ENCODE peak calls at places on chromosomes 12 and 14, in seven cellular contexts. One of them, this sample, is unnamed.

GRCh38 chr14:20719777-20720176 is 25.9 kb upstream of the EDDM3A start:
- DNase-seq in HCT116: no peak
- DNase-seq in testis: no peak
- DNase-seq in ovary: no peak
- DNase-seq in uterus: no peak
- DNase-seq in heart left ventricle: no peak
- DNase-seq in tibial nerve: no peak
- DNase-seq in this sample: no peak

GRCh38 chr14:74582910-74583581 is 29.0 kb downstream of the LTBP2 start:
- DNase-seq in HCT116: no peak
- DNase-seq in heart left ventricle: peak; percentile 42
- DNase-seq in uterus: no peak
- DNase-seq in ovary: peak; percentile 70
- DNase-seq in testis: no peak
- DNase-seq in tibial nerve: no peak
- DNase-seq in this sample: no peak

GRCh38 chr12:14257734-14258467 is 107.6 kb upstream of the ATF7IP start:
- DNase-seq in uterus: peak; percentile 94
- DNase-seq in ovary: peak; percentile 75
- DNase-seq in HCT116: peak; percentile 97
- DNase-seq in heart left ventricle: peak; percentile 97
- DNase-seq in testis: peak; percentile 97
- DNase-seq in tibial nerve: peak; percentile 99
- DNase-seq in this sample: peak; percentile 97

GRCh38 chr14:79395061-79395460 is 816.2 kb downstream of the DIO2 start:
- DNase-seq in uterus: no peak
- DNase-seq in tibial nerve: no peak
- DNase-seq in HCT116: no peak
- DNase-seq in heart left ventricle: no peak
- DNase-seq in ovary: no peak
- DNase-seq in testis: no peak
- DNase-seq in this sample: no peak

GRCh38 chr12:19220861-19221466 is 91.4 kb downstream of the PLEKHA5 start:
- DNase-seq in uterus: no peak
- DNase-seq in tibial nerve: no peak
- DNase-seq in HCT116: no peak
- DNase-seq in testis: no peak
- DNase-seq in ovary: no peak
- DNase-seq in heart left ventricle: no peak
- DNase-seq in this sample: no peak

GRCh38 chr14:24332094-24332983 is 2.5 kb downstream of the ADCY4 start:
- DNase-seq in ovary: peak; percentile 66
- DNase-seq in HCT116: no peak
- DNase-seq in uterus: peak; percentile 58
- DNase-seq in tibial nerve: peak; percentile 80
- DNase-seq in testis: peak; percentile 79
- DNase-seq in heart left ventricle: peak; percentile 70
- DNase-seq in this sample: peak; percentile 75

GRCh38 chr12:117367006-117367638 is 5.7 kb upstream of the NOS1 start:
- DNase-seq in HCT116: peak; percentile 69
- DNase-seq in testis: peak; percentile 91
- DNase-seq in tibial nerve: peak; percentile 74
- DNase-seq in uterus: peak; percentile 22
- DNase-seq in heart left ventricle: peak; percentile 47
- DNase-seq in ovary: no peak
- DNase-seq in this sample: peak; percentile 88

GRCh38 chr12:48862691-48863090 is 3.0 kb downstream of the RND1 start:
- DNase-seq in HCT116: no peak
- DNase-seq in uterus: no peak
- DNase-seq in testis: no peak
- DNase-seq in tibial nerve: no peak
- DNase-seq in ovary: no peak
- DNase-seq in heart left ventricle: no peak
- DNase-seq in this sample: no peak

GRCh38 chr12:89880695-89881350 is 172.2 kb upstream of the ATP2B1 start:
- DNase-seq in HCT116: no peak
- DNase-seq in tibial nerve: no peak
- DNase-seq in testis: no peak
- DNase-seq in uterus: no peak
- DNase-seq in heart left ventricle: no peak
- DNase-seq in ovary: no peak
- DNase-seq in this sample: no peak

GRCh38 chr12:121166356-121166755 is 33.7 kb downstream of the P2RX7 start:
- DNase-seq in ovary: no peak
- DNase-seq in uterus: no peak
- DNase-seq in testis: no peak
- DNase-seq in tibial nerve: no peak
- DNase-seq in heart left ventricle: no peak
- DNase-seq in HCT116: no peak
- DNase-seq in this sample: no peak

GRCh38 chr12:6824962-6825381 is 3.2 kb upstream of the P3H3 start:
- DNase-seq in tibial nerve: no peak
- DNase-seq in uterus: no peak
- DNase-seq in HCT116: no peak
- DNase-seq in ovary: no peak
- DNase-seq in testis: no peak
- DNase-seq in heart left ventricle: no peak
- DNase-seq in this sample: no peak

GRCh38 chr14:85731198-85731597 is 201.3 kb downstream of the FLRT2 start:
- DNase-seq in testis: no peak
- DNase-seq in heart left ventricle: peak; percentile 34
- DNase-seq in uterus: peak; percentile 32
- DNase-seq in HCT116: no peak
- DNase-seq in ovary: no peak
- DNase-seq in tibial nerve: peak; percentile 67
- DNase-seq in this sample: no peak

GRCh38 chr12:89622115-89622514 is 86.5 kb downstream of the ATP2B1 start:
- DNase-seq in heart left ventricle: no peak
- DNase-seq in uterus: no peak
- DNase-seq in testis: no peak
- DNase-seq in HCT116: no peak
- DNase-seq in ovary: no peak
- DNase-seq in tibial nerve: no peak
- DNase-seq in this sample: no peak

GRCh38 chr14:57736391-57736790 is 129.5 kb downstream of the SLC35F4 start:
- DNase-seq in HCT116: no peak
- DNase-seq in tibial nerve: no peak
- DNase-seq in heart left ventricle: no peak
- DNase-seq in ovary: no peak
- DNase-seq in uterus: no peak
- DNase-seq in testis: no peak
- DNase-seq in this sample: no peak

GRCh38 chr12:109937371-109937770 is 37.3 kb downstream of the TCHP start:
- DNase-seq in HCT116: no peak
- DNase-seq in tibial nerve: no peak
- DNase-seq in uterus: no peak
- DNase-seq in heart left ventricle: no peak
- DNase-seq in testis: no peak
- DNase-seq in ovary: no peak
- DNase-seq in this sample: no peak

GRCh38 chr12:49983892-49984291 is 11.1 kb downstream of the AQP6 start:
- DNase-seq in HCT116: no peak
- DNase-seq in uterus: no peak
- DNase-seq in ovary: no peak
- DNase-seq in heart left ventricle: no peak
- DNase-seq in testis: no peak
- DNase-seq in tibial nerve: no peak
- DNase-seq in this sample: no peak

GRCh38 chr12:18355429-18355828 is 94.1 kb downstream of the PIK3C2G start:
- DNase-seq in heart left ventricle: no peak
- DNase-seq in HCT116: no peak
- DNase-seq in uterus: no peak
- DNase-seq in testis: no peak
- DNase-seq in ovary: no peak
- DNase-seq in tibial nerve: no peak
- DNase-seq in this sample: no peak

GRCh38 chr12:118189761-118190181 is 53.8 kb downstream of the PEBP1 start:
- DNase-seq in ovary: peak; percentile 54
- DNase-seq in uterus: no peak
- DNase-seq in testis: peak; percentile 54
- DNase-seq in tibial nerve: peak; percentile 18
- DNase-seq in HCT116: no peak
- DNase-seq in heart left ventricle: peak; percentile 27
- DNase-seq in this sample: peak; percentile 37

GRCh38 chr14:45094275-45094674 is 10.4 kb downstream of the PRPF39 start:
- DNase-seq in tibial nerve: no peak
- DNase-seq in uterus: no peak
- DNase-seq in testis: no peak
- DNase-seq in HCT116: no peak
- DNase-seq in ovary: no peak
- DNase-seq in heart left ventricle: no peak
- DNase-seq in this sample: no peak

GRCh38 chr12:64625243-64626077 is 15.2 kb downstream of the RASSF3 start:
- DNase-seq in uterus: peak; percentile 74
- DNase-seq in HCT116: peak; percentile 60
- DNase-seq in tibial nerve: peak; percentile 23
- DNase-seq in ovary: no peak
- DNase-seq in testis: peak; percentile 74
- DNase-seq in heart left ventricle: peak; percentile 78
- DNase-seq in this sample: no peak

GRCh38 chr12:83153156-83153555 is 466.4 kb downstream of the TMTC2 start:
- DNase-seq in uterus: no peak
- DNase-seq in testis: no peak
- DNase-seq in ovary: no peak
- DNase-seq in tibial nerve: no peak
- DNase-seq in HCT116: no peak
- DNase-seq in heart left ventricle: no peak
- DNase-seq in this sample: no peak

GRCh38 chr14:95518045-95518751 is 1.7 kb upstream of the SYNE3 start:
- DNase-seq in tibial nerve: no peak
- DNase-seq in ovary: peak; percentile 22
- DNase-seq in heart left ventricle: no peak
- DNase-seq in uterus: no peak
- DNase-seq in testis: peak; percentile 68
- DNase-seq in HCT116: no peak
- DNase-seq in this sample: no peak

GRCh38 chr12:27309293-27309994 is 23.2 kb upstream of the BMAL2 start:
- DNase-seq in ovary: no peak
- DNase-seq in uterus: no peak
- DNase-seq in testis: no peak
- DNase-seq in HCT116: no peak
- DNase-seq in tibial nerve: no peak
- DNase-seq in heart left ventricle: no peak
- DNase-seq in this sample: no peak

GRCh38 chr14:20469890-20470858 is 968 bp downstream of the PNP start:
- DNase-seq in testis: peak; percentile 35
- DNase-seq in ovary: no peak
- DNase-seq in HCT116: peak; percentile 45
- DNase-seq in uterus: peak; percentile 16
- DNase-seq in tibial nerve: no peak
- DNase-seq in heart left ventricle: peak; percentile 13
- DNase-seq in this sample: peak; percentile 54

GRCh38 chr14:53948181-53948884 is 8.3 kb downstream of the BMP4 start:
- DNase-seq in testis: no peak
- DNase-seq in tibial nerve: no peak
- DNase-seq in ovary: no peak
- DNase-seq in HCT116: no peak
- DNase-seq in heart left ventricle: no peak
- DNase-seq in uterus: no peak
- DNase-seq in this sample: no peak
- TF ChIP-seq POLR2A in testis: no peak
- TF ChIP-seq POLR2A in tibial nerve: no peak
- TF ChIP-seq POLR2A in ovary: no peak
- TF ChIP-seq POLR2A in HCT116: peak; percentile 33
- TF ChIP-seq POLR2A in heart left ventricle: no peak
- TF ChIP-seq POLR2A in uterus: no peak
- TF ChIP-seq POLR2A in this sample: no peak

GRCh38 chr14:89746135-89746534 is 208.4 kb downstream of the EFCAB11 start:
- DNase-seq in ovary: no peak
- DNase-seq in tibial nerve: no peak
- DNase-seq in HCT116: no peak
- DNase-seq in heart left ventricle: no peak
- DNase-seq in uterus: no peak
- DNase-seq in testis: no peak
- DNase-seq in this sample: no peak
- H3K4me1 ChIP-seq in ovary: no peaks in the 10 kb centered on the region
- H3K4me1 ChIP-seq in tibial nerve: no peaks in the 10 kb centered on the region
- H3K4me1 ChIP-seq in HCT116: no peaks in the 10 kb centered on the region
- H3K4me1 ChIP-seq in heart left ventricle: no peaks in the 10 kb centered on the region
- H3K4me1 ChIP-seq in uterus: no peaks in the 10 kb centered on the region
- H3K4me1 ChIP-seq in testis: no peaks in the 10 kb centered on the region
- H3K4me1 ChIP-seq in this sample: peaks cover 5% of the 10 kb centered on the region

DNA sequence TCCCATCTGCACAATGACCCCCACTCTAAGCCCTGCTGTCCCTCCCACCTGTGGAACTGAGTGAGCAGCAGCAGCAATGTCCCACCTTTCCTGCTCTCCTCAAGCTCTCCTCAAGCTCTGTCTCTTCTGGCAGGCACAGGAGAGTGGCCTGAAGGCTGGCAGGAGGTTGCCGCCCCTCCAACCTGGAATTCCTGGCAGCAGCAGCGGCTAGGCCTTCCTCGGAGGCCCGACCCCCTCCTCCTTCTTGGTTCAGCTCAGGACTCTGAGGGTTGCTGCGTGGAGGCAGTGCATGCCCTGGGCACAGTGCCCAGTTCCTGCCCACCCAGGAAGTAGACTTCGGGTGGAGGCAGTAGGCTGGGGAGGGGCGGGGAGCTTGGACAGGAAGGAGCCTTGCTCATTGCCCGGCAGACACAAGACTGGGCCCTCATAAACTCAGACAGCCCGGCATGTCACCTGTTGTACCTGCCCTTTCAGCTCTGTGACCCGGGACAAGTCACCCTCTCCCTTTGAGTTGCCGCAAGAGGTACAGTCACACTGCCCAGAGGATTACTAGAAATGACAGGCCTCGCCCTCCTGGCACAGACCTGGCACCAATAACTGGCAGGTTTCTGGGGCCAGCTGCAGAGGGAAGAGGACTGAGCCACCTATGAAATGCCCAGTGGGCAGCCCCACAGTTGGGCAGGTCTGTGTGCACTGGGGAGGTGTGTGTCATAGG is 2.1 kb upstream of the SERPINA1 start:
- DNase-seq in uterus: no peak
- DNase-seq in tibial nerve: peak; percentile 37
- DNase-seq in heart left ventricle: peak; percentile 54
- DNase-seq in ovary: peak; percentile 43
- DNase-seq in testis: peak; percentile 44
- DNase-seq in HCT116: no peak
- DNase-seq in this sample: peak; percentile 43
- TF ChIP-seq POLR2A in uterus: no peak
- TF ChIP-seq POLR2A in tibial nerve: no peak
- TF ChIP-seq POLR2A in heart left ventricle: no peak
- TF ChIP-seq POLR2A in ovary: no peak
- TF ChIP-seq POLR2A in testis: no peak
- TF ChIP-seq POLR2A in HCT116: no peak
- TF ChIP-seq POLR2A in this sample: no peak

DNA sequence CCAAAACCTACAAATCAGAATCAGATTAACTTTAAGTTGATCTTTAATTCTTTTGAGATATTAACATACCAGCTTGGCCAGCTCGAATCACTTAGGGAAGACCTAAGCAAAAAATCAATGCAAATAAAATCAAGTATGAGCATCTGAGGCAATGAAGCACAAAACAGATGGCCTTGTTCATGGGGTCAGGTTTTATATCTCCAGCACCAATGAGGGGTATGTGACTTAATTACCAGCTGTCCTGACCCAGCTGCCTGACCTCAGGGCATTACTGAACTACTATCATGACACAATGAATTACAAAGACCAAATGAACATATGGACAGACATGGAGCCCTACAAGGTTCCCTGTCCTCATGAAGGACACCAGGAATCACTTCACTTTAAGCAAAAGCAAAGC is 70.5 kb downstream of the FGD6 start:
- DNase-seq in testis: no peak
- DNase-seq in tibial nerve: no peak
- DNase-seq in heart left ventricle: no peak
- DNase-seq in HCT116: no peak
- DNase-seq in uterus: no peak
- DNase-seq in ovary: no peak
- DNase-seq in this sample: no peak
- H3K4me1 ChIP-seq in testis: no peaks in the 10 kb centered on the region
- H3K4me1 ChIP-seq in tibial nerve: peaks cover 5% of the 10 kb centered on the region
- H3K4me1 ChIP-seq in heart left ventricle: peaks cover 6% of the 10 kb centered on the region
- H3K4me1 ChIP-seq in HCT116: no peaks in the 10 kb centered on the region
- H3K4me1 ChIP-seq in uterus: no peaks in the 10 kb centered on the region
- H3K4me1 ChIP-seq in ovary: peaks cover 2% of the 10 kb centered on the region
- H3K4me1 ChIP-seq in this sample: no peaks in the 10 kb centered on the region

This sample was measured in adrenal gland.